ENCODE peak calls at places on chromosomes 4 and X, in four cellular contexts. Q is activated CD4-positive, alpha-beta T cell treated with anti-CD3 and anti-CD28 coated beads, Interleukin-2, amount 10 ng/mL, durations not matched to agents 7 days and 5 days; O is naive thymus-derived CD4-positive, alpha-beta T cell; F is GM19239. L is an unnamed sample.

GRCh38 chrX:72102760-72103159 is 29.0 kb downstream of the RTL5 start:
- DNase-seq in F (no peak), O (no peak), Q (no peak), L (no peak)

GRCh38 chr4:128854433-128854832 is 44.9 kb downstream of the JADE1 start:
- DNase-seq in Q (peak; percentile 44), F (no peak), O (peak; percentile 48), L (peak; percentile 23)

GRCh38 chr4:2259036-2259540 is 2.8 kb downstream of the MXD4 start:
- DNase-seq in O (no peak), F (no peak), Q (no peak), L (no peak)

GRCh38 chr4:88583643-88584470 is 8.4 kb upstream of the HERC3 start:
- DNase-seq in O (no peak), Q (no peak), F (no peak), L (no peak)

GRCh38 chr4:73721419-73721818 is 18.9 kb upstream of the CXCL8 start:
- DNase-seq in F (no peak), Q (no peak), O (no peak), L (no peak)

GRCh38 chrX:110015027-110015426 is 12.1 kb downstream of the TMEM164 start:
- DNase-seq in F (no peak), O (no peak), Q (no peak), L (no peak)

GRCh38 chr4:32689520-32689919 is 1969.4 kb downstream of the PCDH7 start:
- DNase-seq in Q (no peak), O (no peak), F (no peak), L (no peak)

GRCh38 chr4:24607338-24607737 is 23.0 kb upstream of the DHX15 start:
- DNase-seq in F (no peak), O (no peak), Q (no peak), L (no peak)

GRCh38 chr4:96035727-96036126 is 195.8 kb downstream of the PDHA2 start:
- DNase-seq in F (no peak), Q (peak; percentile 7), O (no peak), L (no peak)

GRCh38 chr4:186932196-186932595 is 208.5 kb upstream of the FAT1 start:
- DNase-seq in O (no peak), Q (no peak), F (no peak), L (no peak)

GRCh38 chr4:5238106-5238505 is 186.8 kb downstream of the STK32B start:
- DNase-seq in O (no peak), Q (no peak), F (no peak), L (no peak)

GRCh38 chrX:3177851-3178250 is 136.6 kb downstream of the ARSF start:
- DNase-seq in F (no peak), Q (no peak), O (no peak), L (no peak)

GRCh38 chr4:100312615-100313355 is 122.5 kb upstream of the DDIT4L start:
- DNase-seq in F (no peak), O (no peak), Q (no peak), L (no peak)

GRCh38 chr4:138344064-138344463 is 101.9 kb upstream of the SLC7A11 start:
- DNase-seq in F (no peak), Q (no peak), O (no peak), L (no peak)

GRCh38 chr4:2256781-2257191 is 5.1 kb downstream of the MXD4 start:
- DNase-seq in F (no peak), O (no peak), Q (peak; percentile 4), L (no peak)

GRCh38 chr4:8410066-8410600 is 30.4 kb downstream of the ACOX3 start:
- DNase-seq in F (no peak), O (no peak), Q (no peak), L (no peak)